ENCODE peak calls at places on chromosomes 6 and 20, in four cellular contexts. K, W, B and A are unnamed samples.

GRCh38 chr20:44997171-44997570 is 30.9 kb downstream of the STK4 start:
- DNase-seq in K (no peak), W (no peak), B (no peak), A (no peak)

GRCh38 chr20:41534842-41535241 is 83.3 kb downstream of the CHD6 start:
- DNase-seq in K (peak; percentile 20), W (no peak), B (peak; percentile 20), A (peak; percentile 30)

GRCh38 chr20:49983123-49983847 is 505 bp downstream of the SNAI1 start:
- DNase-seq in K (no peak), W (no peak), B (no peak), A (no peak)

GRCh38 chr20:44334306-44334705 is 2.5 kb upstream of the R3HDML start:
- DNase-seq in K (no peak), W (no peak), B (no peak), A (no peak)

GRCh38 chr6:133613231-133613630 is 275.7 kb upstream of the TCF21 start:
- DNase-seq in K (no peak), W (no peak), B (no peak), A (peak; percentile 43)

GRCh38 chr6:15063253-15063853 is 182.5 kb upstream of the JARID2 start:
- DNase-seq in K (no peak), W (no peak), B (peak; percentile 7), A (no peak)

GRCh38 chr6:92777146-92777740 is 642.1 kb downstream of the EPHA7 start:
- DNase-seq in K (peak; percentile 44), W (no peak), B (peak; percentile 30), A (peak; percentile 49)

GRCh38 chr20:62087227-62087626 is 21.5 kb upstream of the TAF4 start:
- DNase-seq in K (no peak), W (no peak), B (no peak), A (no peak)

GRCh38 chr6:30145818-30146217 is 9.9 kb downstream of the TRIM40 start:
- DNase-seq in K (no peak), W (no peak), B (no peak), A (no peak)

GRCh38 chr6:35264550-35265274 is 5.2 kb downstream of the ZNF76 start:
- DNase-seq in K (no peak), W (no peak), B (no peak), A (no peak)

GRCh38 chr20:41218466-41218865 is 81.1 kb downstream of the PLCG1 start:
- DNase-seq in K (peak; percentile 81), W (no peak), B (peak; percentile 76), A (no peak)

GRCh38 chr6:100678027-100678426 is 203.1 kb downstream of the ASCC3 start:
- DNase-seq in K (peak; percentile 39), W (no peak), B (peak; percentile 44), A (no peak)
- TF ChIP-seq CTCF in K (no peak), W (no peak), B (peak; percentile 2), A (no peak)

GRCh38 chr20:3671986-3672863 is 9.0 kb upstream of the GFRA4 start:
- DNase-seq in K (no peak), W (no peak), B (no peak), A (no peak)
- TF ChIP-seq CTCF in K (no peak), W (no peak), B (no peak), A (no peak)

GRCh38 chr6:150894935-150895686 is 29.6 kb downstream of the MTHFD1L start:
- DNase-seq in K (peak; percentile 50), W (no peak), B (no peak), A (peak; percentile 27)
- TF ChIP-seq CTCF in K (no peak), W (no peak), B (peak; percentile 9), A (no peak)

GRCh38 chr6:46755867-46756266 is 9.1 kb downstream of the ANKRD66 start:
- DNase-seq in K (no peak), W (no peak), B (no peak), A (no peak)
- TF ChIP-seq CTCF in K (no peak), W (no peak), B (no peak), A (no peak)

GRCh38 chr6:134918418-134918961 is 31.4 kb downstream of the ALDH8A1 start:
- DNase-seq in K (peak; percentile 62), W (no peak), B (peak; percentile 49), A (no peak)
- TF ChIP-seq CTCF in K (no peak), W (no peak), B (no peak), A (no peak)

GRCh38 chr20:1325173-1326030 is 3.5 kb downstream of the SDCBP2 start:
- DNase-seq in K (peak; percentile 98), W (peak; percentile 68), B (peak; percentile 99), A (peak; percentile 95)
- TF ChIP-seq CTCF in K (peak; percentile 8), W (peak; percentile 39), B (no peak), A (no peak)

DNA sequence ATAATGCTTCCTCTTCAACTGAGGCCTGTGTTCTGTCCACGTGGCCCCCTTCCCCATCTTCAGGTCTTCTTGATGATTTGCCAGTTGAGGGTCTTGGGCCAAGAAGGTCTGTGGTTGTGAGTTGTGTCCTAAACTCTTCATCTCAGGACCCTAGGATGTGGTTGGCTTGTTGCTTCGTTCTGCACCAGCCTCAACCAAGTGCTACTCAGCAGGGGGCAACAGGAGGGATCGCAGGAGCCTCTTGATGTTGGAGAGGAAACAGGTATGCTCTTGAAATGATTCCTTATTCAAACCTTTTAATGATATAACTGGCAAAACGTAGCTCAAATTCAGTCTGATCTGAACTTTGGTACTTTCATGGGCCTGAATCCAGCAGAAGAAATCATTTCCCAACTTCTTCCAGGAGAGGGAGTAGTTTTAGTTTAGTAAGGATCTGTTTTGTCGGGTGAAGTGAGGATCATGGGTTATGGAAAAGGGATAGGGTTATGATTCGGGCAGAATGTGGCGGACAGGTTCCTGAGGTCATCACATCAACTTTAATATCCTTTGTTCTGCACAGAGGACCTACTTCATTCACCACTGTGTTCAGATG is 30.8 kb downstream of the SIRPB1 start:
- DNase-seq in K (no peak), W (no peak), B (no peak), A (no peak)
- TF ChIP-seq CTCF in K (no peak), W (no peak), B (no peak), A (no peak)